ENCODE peak calls at places on chromosome 6, in six cellular contexts. E, Q, A, I, O and U are unnamed samples.

GRCh38 chr6:114039835-114040234 is 68.9 kb upstream of the HDAC2 start:
- DNase-seq in E (no peak), Q (no peak), A (no peak), I (no peak), O (no peak), U (no peak)

GRCh38 chr6:169763881-169764280 is 12.5 kb downstream of the ERMARD start:
- DNase-seq in E (no peak), Q (no peak), A (no peak), I (no peak), O (no peak), U (no peak)

GRCh38 chr6:68343901-68344300 is 291.2 kb upstream of the ADGRB3 start:
- DNase-seq in E (peak), Q (no peak), A (no peak), I (no peak), O (no peak), U (no peak)

GRCh38 chr6:128335963-128336362 is 184.4 kb downstream of the PTPRK start:
- DNase-seq in E (no peak), Q (no peak), A (no peak), I (no peak), O (no peak), U (no peak)

GRCh38 chr6:118985123-118985830 is 50.3 kb upstream of the MCM9 start:
- DNase-seq in E (no peak), Q (no peak), A (no peak), I (no peak), O (no peak), U (no peak)

GRCh38 chr6:41589636-41590622 is 43.7 kb downstream of the FOXP4 start:
- DNase-seq in E (no peak), Q (no peak), A (no peak), I (no peak), O (no peak), U (no peak)

GRCh38 chr6:3797231-3798200 is 46.0 kb upstream of the PXDC1 start:
- DNase-seq in E (no peak), Q (no peak), A (no peak), I (no peak), O (no peak), U (no peak)

GRCh38 chr6:13923527-13924145 is 1.1 kb upstream of the RNF182 start:
- DNase-seq in E (no peak), Q (no peak), A (no peak), I (no peak), O (no peak), U (no peak)

GRCh38 chr6:131281471-131282270 is 146.4 kb downstream of the AKAP7 start:
- DNase-seq in E (peak), Q (peak), A (no peak), I (no peak), O (no peak), U (peak)

GRCh38 chr6:118968416-118968815 is 33.5 kb upstream of the MCM9 start:
- DNase-seq in E (peak), Q (no peak), A (no peak), I (peak), O (no peak), U (no peak)

GRCh38 chr6:159679091-159680077 is 13.7 kb downstream of the SOD2 start:
- DNase-seq in E (no peak), Q (no peak), A (no peak), I (no peak), O (no peak), U (no peak)

GRCh38 chr6:134145786-134146185 is 93.4 kb upstream of the SLC2A12 start:
- DNase-seq in E (peak), Q (no peak), A (no peak), I (no peak), O (no peak), U (no peak)

GRCh38 chr6:392441-393390 is 1.2 kb downstream of the IRF4 start:
- DNase-seq in E (peak), Q (no peak), A (no peak), I (no peak), O (no peak), U (no peak)

GRCh38 chr6:51814418-51814817 is 273.0 kb downstream of the PKHD1 start:
- DNase-seq in E (peak), Q (no peak), A (no peak), I (no peak), O (no peak), U (no peak)

GRCh38 chr6:150874184-150874583 is 8.7 kb downstream of the MTHFD1L start:
- DNase-seq in E (peak), Q (no peak), A (no peak), I (no peak), O (peak), U (no peak)

GRCh38 chr6:3119040-3119723 is 671 bp downstream of the BPHL start:
- DNase-seq in E (no peak), Q (no peak), A (no peak), I (no peak), O (no peak), U (no peak)

GRCh38 chr6:21173678-21174077 is 419.9 kb upstream of the SOX4 start:
- DNase-seq in E (no peak), Q (no peak), A (no peak), I (no peak), O (no peak), U (no peak)

GRCh38 chr6:159023893-159024292 is 20.9 kb downstream of the TAGAP start:
- DNase-seq in E (no peak), Q (no peak), A (no peak), I (no peak), O (no peak), U (no peak)

GRCh38 chr6:157994126-157994795 is 12.6 kb downstream of the SYNJ2 start:
- DNase-seq in E (no peak), Q (no peak), A (no peak), I (no peak), O (no peak), U (no peak)

GRCh38 chr6:160421854-160422253 is 73.7 kb downstream of the SLC22A3 start:
- DNase-seq in E (no peak), Q (peak), A (no peak), I (no peak), O (no peak), U (no peak)

GRCh38 chr6:106163446-106163965 is 77.4 kb downstream of the PRDM1 start:
- DNase-seq in E (peak), Q (peak), A (no peak), I (no peak), O (no peak), U (no peak)

GRCh38 chr6:34147906-34148701 is 2.2 kb upstream of the GRM4 start:
- DNase-seq in E (no peak), Q (no peak), A (no peak), I (no peak), O (peak), U (peak)

GRCh38 chr6:141282263-141282662 is 850.5 kb upstream of the GJE1 start:
- DNase-seq in E (peak), Q (no peak), A (no peak), I (no peak), O (no peak), U (no peak)

GRCh38 chr6:22596011-22596410 is 26.6 kb downstream of the HDGFL1 start:
- DNase-seq in E (no peak), Q (no peak), A (no peak), I (no peak), O (no peak), U (no peak)

GRCh38 chr6:137043710-137044365 is 927 bp downstream of the IL20RA start:
- DNase-seq in E (peak), Q (peak), A (peak), I (no peak), O (no peak), U (peak)

GRCh38 chr6:41741625-41742490 is 5.3 kb downstream of the PGC start:
- DNase-seq in E (no peak), Q (peak), A (peak), I (no peak), O (no peak), U (no peak)

GRCh38 chr6:13229205-13230085 is 98.9 kb downstream of the TBC1D7 start:
- DNase-seq in E (peak), Q (no peak), A (no peak), I (peak), O (no peak), U (no peak)

GRCh38 chr6:118485601-118486550 is 62.2 kb upstream of the PLN start:
- DNase-seq in E (no peak), Q (no peak), A (no peak), I (no peak), O (no peak), U (no peak)

GRCh38 chr6:7939186-7939863 is 28.7 kb upstream of the TXNDC5 start:
- DNase-seq in E (no peak), Q (no peak), A (no peak), I (no peak), O (no peak), U (no peak)

GRCh38 chr6:140364916-140365315 is 990.5 kb upstream of the CITED2 start:
- DNase-seq in E (no peak), Q (no peak), A (no peak), I (no peak), O (no peak), U (no peak)

GRCh38 chr6:25296217-25296905 is 17.2 kb downstream of the CARMIL1 start:
- DNase-seq in E (no peak), Q (no peak), A (no peak), I (no peak), O (no peak), U (no peak)

DNA sequence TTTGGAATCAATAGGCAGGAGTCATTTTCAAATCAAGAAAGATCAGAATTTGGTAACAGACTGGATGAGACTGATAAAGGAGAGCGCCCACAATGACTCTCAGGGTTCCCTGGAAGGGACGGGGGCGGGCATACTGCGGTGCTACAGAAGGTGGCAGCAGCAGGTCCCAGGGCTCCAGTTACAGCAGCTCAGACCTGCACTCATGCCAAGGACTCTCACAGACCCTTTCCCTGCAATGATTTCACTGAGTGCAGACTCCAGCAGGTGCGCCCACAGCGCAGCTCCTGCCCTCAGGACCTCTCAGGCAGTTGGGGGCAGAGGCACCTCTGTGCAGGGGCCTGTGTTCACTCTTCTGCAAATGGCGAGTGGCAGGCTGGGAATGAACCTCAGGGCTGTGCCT is 359.8 kb downstream of the ZFAND3 start:
- DNase-seq in E (no peak), Q (no peak), A (peak), I (no peak), O (peak), U (peak)
- TF ChIP-seq CTCF in E (peak), Q (no peak), A (no peak), I (no peak), O (no peak), U (no peak)

GRCh38 chr6:16762547-16763477 is 1.6 kb upstream of the ATXN1 start:
- DNase-seq in E (peak), Q (peak), A (peak), I (peak), O (no peak), U (peak)

GRCh38 chr6:16760536-16761468 is at the start of gene ATXN1:
- DNase-seq in E (peak), Q (peak), A (peak), I (no peak), O (peak), U (peak)

GRCh38 chr6:16762265-16762546 is 946 bp upstream of the ATXN1 start:
- DNase-seq in E (peak), Q (no peak), A (no peak), I (no peak), O (no peak), U (no peak)

GRCh38 chr6:16759646-16760535 is 1.4 kb downstream of the ATXN1 start:
- DNase-seq in E (peak), Q (peak), A (peak), I (no peak), O (peak), U (peak)

DNA sequence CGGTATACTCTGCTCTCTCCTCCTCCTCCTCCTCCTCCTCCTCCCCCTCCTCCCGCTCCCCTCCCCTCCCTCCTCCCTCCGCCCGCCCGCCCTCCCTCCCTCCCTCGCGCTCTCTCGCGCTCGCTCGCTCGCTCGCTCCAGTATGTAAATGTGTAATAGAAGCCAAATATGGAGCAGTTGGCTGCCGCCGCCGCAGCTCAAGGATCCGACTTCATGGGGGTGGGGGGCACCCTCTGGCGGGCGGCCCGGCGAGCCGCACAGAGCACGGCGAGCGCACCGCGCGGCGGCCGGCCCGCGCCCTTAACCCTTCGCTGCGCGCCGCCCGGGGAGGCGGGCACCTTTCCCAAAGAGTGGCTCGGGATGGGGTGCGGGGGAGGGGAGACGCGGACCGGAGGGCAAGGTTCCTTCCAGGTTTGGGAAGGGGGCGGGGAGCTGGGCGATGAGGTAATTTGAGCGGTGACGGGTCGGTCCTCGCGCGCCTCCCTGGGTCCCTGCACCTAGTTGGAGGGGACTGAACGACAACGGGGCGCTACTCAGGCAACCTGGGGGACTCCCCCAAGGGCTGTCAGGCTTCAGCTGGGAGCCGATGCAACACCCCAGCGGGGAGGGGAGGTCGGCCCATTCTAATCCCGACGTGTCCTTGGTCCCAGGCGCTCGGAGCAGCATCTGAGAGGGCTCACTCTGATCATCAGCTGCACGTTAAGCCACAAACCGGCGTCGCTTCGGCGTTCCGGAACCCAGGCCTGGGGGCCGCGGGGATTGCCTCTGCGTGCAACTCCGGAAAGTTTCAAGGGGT is 407 bp upstream of the ATXN1 start:
- DNase-seq in E (peak), Q (peak), A (peak), I (peak), O (peak), U (peak)
- TF ChIP-seq POLR2AphosphoS5 in E (peak), Q (peak), A (peak), I (peak), O (no peak), U (peak)

DNA sequence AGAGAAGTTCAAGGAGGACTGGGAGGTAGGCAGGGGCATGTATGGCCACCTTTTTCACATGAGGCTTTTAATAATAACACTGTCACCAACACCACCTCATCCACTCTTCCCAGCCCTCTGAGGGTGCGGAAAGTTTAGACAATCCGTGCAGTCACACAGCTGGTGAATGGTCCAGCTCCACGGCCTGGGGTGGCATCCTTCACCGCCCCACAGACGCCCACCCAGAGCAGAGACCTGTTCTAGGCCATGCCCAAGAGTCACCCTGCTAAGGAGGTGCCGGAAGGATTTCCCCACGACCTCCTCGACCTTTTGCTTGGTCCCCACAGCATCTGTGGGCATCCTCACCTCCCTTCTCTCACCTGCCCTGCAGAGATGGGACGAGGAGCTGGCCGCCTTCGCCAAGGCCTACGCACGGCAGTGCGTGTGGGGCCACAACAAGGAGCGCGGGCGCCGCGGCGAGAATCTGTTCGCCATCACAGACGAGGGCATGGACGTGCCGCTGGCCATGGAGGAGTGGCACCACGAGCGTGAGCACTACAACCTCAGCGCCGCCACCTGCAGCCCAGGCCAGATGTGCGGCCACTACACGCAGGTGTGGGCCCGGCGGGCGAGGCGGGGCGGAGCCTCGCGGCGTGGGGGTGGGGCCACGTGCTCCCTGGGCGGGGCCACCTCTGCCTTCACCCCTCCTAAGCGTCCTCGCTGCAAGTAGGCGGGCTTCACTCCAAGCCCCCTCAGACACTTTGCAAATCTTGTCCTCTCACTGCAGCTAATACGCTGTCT is 4.4 kb downstream of the PI16 start:
- DNase-seq in E (peak), Q (no peak), A (no peak), I (no peak), O (no peak), U (no peak)
- H3K4me3 ChIP-seq in E (no peak), Q (no peak), A (no peak), I (no peak), O (no peak), U (no peak)

DNA sequence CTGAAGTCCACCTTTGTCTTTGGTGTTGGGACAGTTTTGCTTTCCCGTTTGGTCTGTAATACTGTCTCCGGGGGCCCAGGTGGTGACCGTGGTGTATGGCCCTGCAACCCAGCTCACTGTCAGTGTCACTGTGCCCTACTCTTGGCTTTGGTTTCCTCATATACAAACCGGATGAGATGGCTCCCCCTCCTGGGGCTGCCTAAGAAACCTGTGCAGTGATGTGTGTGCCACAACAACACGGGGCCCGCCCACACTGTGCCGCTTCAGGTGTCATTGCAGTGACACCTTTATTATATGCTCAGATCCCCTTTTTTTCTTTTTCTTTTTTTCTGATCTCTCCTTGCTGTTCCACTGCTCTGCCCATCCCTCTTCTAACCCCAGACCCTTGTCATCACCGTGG is 73.9 kb downstream of the RAMACL start:
- DNase-seq in E (no peak), Q (peak), A (no peak), I (peak), O (no peak), U (no peak)
- TF ChIP-seq CTCF in E (peak), Q (no peak), A (no peak), I (peak), O (no peak), U (no peak)

DNA sequence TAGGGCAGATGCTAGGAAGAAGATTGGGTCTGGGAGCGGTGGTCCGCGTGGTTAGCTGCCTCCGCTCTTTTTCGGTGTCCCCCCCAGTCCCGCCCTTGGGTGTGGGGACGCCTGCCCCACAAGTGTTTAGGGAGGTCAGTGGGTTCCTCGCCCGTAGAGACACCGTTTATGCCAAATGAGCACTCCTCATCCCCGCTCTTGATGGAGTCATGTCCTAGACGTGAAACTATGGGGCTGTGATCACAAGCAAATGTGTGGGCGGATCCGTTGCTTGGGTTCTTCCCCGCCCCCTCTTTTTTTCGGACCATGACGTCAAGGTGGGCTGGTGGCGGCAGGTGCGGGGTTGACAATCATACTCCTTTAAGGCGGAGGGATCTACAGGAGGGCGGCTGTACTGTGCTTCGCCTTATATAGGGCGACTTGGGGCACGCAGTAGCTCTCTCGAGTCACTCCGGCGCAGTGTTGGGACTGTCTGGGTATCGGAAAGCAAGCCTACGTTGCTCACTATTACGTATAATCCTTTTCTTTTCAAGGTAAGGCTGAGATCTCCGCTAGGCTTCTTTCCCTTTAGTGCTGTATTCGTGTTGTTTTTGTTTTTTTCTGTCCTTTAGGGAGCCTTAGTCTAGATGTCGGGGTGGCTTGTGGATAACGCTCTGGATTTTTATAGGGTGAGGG is at the start of gene HSP90AB1:
- DNase-seq in E (peak), Q (peak), A (peak), I (peak), O (peak), U (peak)
- TF ChIP-seq POLR2AphosphoS5 in E (peak), Q (peak), A (peak), I (peak), O (peak), U (peak)

DNA sequence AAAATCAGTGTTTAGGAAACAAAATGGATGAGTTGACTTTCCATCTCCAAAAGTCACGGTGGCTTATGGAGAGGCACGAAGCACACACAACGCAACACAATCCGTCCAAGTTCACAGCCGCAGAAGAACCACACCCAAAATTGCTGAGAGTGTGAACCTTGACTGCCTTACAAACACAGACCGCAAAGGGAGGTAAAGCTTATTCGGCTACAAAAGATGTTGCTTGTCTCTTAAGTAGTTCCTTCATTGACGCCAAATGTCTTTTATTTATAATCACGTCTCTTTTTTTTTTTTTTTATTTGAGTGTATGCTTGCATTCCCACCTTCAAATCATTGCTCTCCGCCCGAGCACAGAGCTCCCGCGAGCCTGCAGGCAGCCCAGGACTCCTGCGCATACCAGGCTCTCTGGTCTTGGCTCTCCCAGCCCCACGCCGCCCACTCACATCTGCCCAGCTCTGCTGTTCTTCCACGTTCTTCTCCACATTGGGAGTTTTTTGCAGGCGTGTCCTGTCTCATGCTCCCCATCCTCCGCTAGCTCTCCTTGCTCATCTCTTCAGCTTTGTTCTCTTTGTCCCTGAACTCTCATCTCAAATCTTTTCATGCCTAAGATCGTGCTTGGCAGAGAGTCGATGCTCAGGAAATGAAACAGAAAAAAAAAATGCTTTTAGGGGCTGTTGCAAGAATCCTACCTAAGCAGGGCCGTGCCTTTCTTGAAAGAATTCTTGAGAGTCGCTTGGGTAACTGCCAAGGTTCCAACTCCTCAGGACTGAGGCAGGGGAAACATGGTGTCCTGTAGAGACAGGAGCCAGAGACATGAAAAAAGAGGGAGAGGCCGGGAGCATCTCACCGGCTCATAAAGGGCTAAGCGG is 25.8 kb downstream of the LY86 start:
- DNase-seq in E (no peak), Q (no peak), A (no peak), I (no peak), O (no peak), U (peak)
- H3K4me3 ChIP-seq in E (no peak), Q (no peak), A (no peak), I (no peak), O (no peak), U (no peak)